ENCODE peak calls at places on chromosomes 12 and 14, in six cellular contexts. Q, S, W, R, B and T are unnamed samples.

GRCh38 chr14:60649815-60650381 is 621 bp upstream of the SIX1 start:
- DNase-seq in Q (no peak), R (no peak), B (no peak), S (no peak), W (no peak), T (peak)

GRCh38 chr12:66708704-66709443 is 30.0 kb upstream of the GRIP1 start:
- DNase-seq in S (no peak), Q (no peak), B (no peak), W (no peak), R (peak), T (peak)

GRCh38 chr12:64169999-64170398 is 52.1 kb downstream of the KICS2 start:
- DNase-seq in W (no peak), S (no peak), B (no peak), Q (no peak), R (no peak), T (no peak)

GRCh38 chr12:32843528-32844095 is 53.0 kb downstream of the PKP2 start:
- DNase-seq in B (no peak), R (no peak), W (no peak), Q (no peak), S (no peak), T (peak)

GRCh38 chr12:15346488-15346887 is 24.2 kb downstream of the PTPRO start:
- DNase-seq in W (no peak), Q (no peak), S (no peak), B (no peak), R (no peak), T (no peak)

GRCh38 chr12:13099066-13099909 is 4.2 kb downstream of the GSG1 start:
- DNase-seq in S (no peak), W (no peak), Q (no peak), B (no peak), R (peak), T (no peak)

GRCh38 chr12:64088431-64089349 is 133.4 kb downstream of the KICS2 start:
- DNase-seq in B (peak), Q (peak), W (peak), R (peak), S (no peak), T (no peak)

GRCh38 chr12:103571286-103571685 is 15.8 kb upstream of the STAB2 start:
- DNase-seq in R (no peak), W (peak), S (no peak), B (peak), Q (no peak), T (peak)

GRCh38 chr14:68282479-68283377 is 463.1 kb downstream of the RAD51B start:
- DNase-seq in R (no peak), B (no peak), Q (no peak), S (no peak), W (no peak), T (no peak)

GRCh38 chr14:77474763-77475162 is 16.9 kb downstream of the AHSA1 start:
- DNase-seq in S (no peak), W (no peak), Q (no peak), R (no peak), B (no peak), T (no peak)

GRCh38 chr14:79260406-79260805 is 950.9 kb downstream of the DIO2 start:
- DNase-seq in Q (no peak), R (no peak), B (no peak), S (no peak), W (no peak), T (no peak)

GRCh38 chr14:93002049-93002448 is 79.1 kb downstream of the CHGA start:
- DNase-seq in Q (no peak), R (no peak), S (no peak), W (no peak), B (no peak), T (no peak)

GRCh38 chr14:76937181-76938091 is 91.1 kb downstream of the IRF2BPL start:
- DNase-seq in S (no peak), B (no peak), R (peak), Q (no peak), W (peak), T (peak)

GRCh38 chr14:68020999-68021663 is 201.6 kb downstream of the RAD51B start:
- DNase-seq in R (no peak), Q (no peak), S (no peak), B (peak), W (no peak), T (no peak)

GRCh38 chr12:32765906-32766305 is 10.2 kb upstream of the YARS2 start:
- DNase-seq in Q (no peak), R (no peak), S (no peak), B (no peak), W (no peak), T (no peak)

GRCh38 chr12:133203344-133204263 is 22.3 kb downstream of the ZNF268 start:
- DNase-seq in S (no peak), B (no peak), Q (no peak), R (no peak), W (no peak), T (no peak)

GRCh38 chr12:69897744-69898143 is 72.7 kb downstream of the MYRFL start:
- DNase-seq in Q (peak), R (peak), S (no peak), W (no peak), B (no peak), T (no peak)

GRCh38 chr12:48995061-48995879 is 3.9 kb downstream of the DDN start:
- DNase-seq in Q (peak), B (peak), R (peak), W (peak), S (no peak), T (peak)

GRCh38 chr14:102196436-102197230 is 56.9 kb downstream of the WDR20 start:
- DNase-seq in Q (no peak), R (no peak), S (no peak), B (no peak), W (no peak), T (no peak)

GRCh38 chr14:93114713-93115068 is 1.0 kb downstream of the ITPK1 start:
- DNase-seq in R (no peak), Q (no peak), B (no peak), W (peak), S (no peak), T (peak)

GRCh38 chr14:21068521-21069387 is 1.4 kb upstream of the ARHGEF40 start:
- DNase-seq in S (no peak), R (no peak), W (peak), B (peak), Q (no peak), T (peak)

GRCh38 chr12:121513464-121514183 is 67.2 kb downstream of the KDM2B start:
- DNase-seq in W (peak), R (peak), Q (no peak), B (peak), S (no peak), T (peak)